ENCODE peak calls at places on chromosomes 5 and 9, in five cellular contexts. U is ovary, G is stomach, X is uterus, W is NB4. N is an unnamed sample.

GRCh38 chr5:140259509-140259908 is 43.4 kb downstream of the PFDN1 start:
- DNase-seq in G (no peak), U (no peak), W (no peak), X (no peak), N (no peak)

GRCh38 chr5:174418809-174419522 is 305.4 kb upstream of the MSX2 start:
- DNase-seq in G (no peak), U (no peak), X (no peak), W (peak; percentile 6), N (no peak)

GRCh38 chr5:140575309-140575708 is 10.7 kb downstream of the SLC35A4 start:
- DNase-seq in G (peak; percentile 55), U (no peak), W (peak; percentile 63), X (no peak), N (no peak)

GRCh38 chr9:85569988-85570387 is 171.8 kb downstream of the AGTPBP1 start:
- DNase-seq in W (no peak), G (no peak), X (no peak), U (no peak), N (no peak)

GRCh38 chr5:33781286-33781685 is 110.5 kb downstream of the ADAMTS12 start:
- DNase-seq in G (no peak), U (no peak), W (no peak), X (no peak), N (no peak)

GRCh38 chr5:124193371-124193789 is 553.1 kb downstream of the ZNF608 start:
- DNase-seq in W (no peak), U (no peak), G (no peak), X (no peak), N (no peak)

GRCh38 chr5:111551120-111551519 is 38.8 kb upstream of the STARD4 start:
- DNase-seq in X (no peak), G (no peak), U (no peak), W (no peak), N (no peak)

GRCh38 chr5:55492449-55492848 is 42.3 kb downstream of the PLPP1 start:
- DNase-seq in W (no peak), X (no peak), U (no peak), G (no peak), N (no peak)

GRCh38 chr5:89844548-89844947 is 565.0 kb downstream of the CETN3 start:
- DNase-seq in U (no peak), W (no peak), G (no peak), X (no peak), N (no peak)

GRCh38 chr9:33076360-33077004 is at the start of gene SMU1:
- DNase-seq in W (peak; percentile 100), U (peak; percentile 98), G (peak; percentile 98), X (peak; percentile 98), N (peak; percentile 98)

GRCh38 chr5:15983392-15983791 is 196.2 kb downstream of the MARCHF11 start:
- DNase-seq in X (no peak), U (no peak), G (no peak), W (no peak), N (no peak)

GRCh38 chr9:16069671-16070586 is 517.1 kb downstream of the CCDC171 start:
- DNase-seq in G (no peak), U (no peak), X (no peak), W (no peak), N (no peak)

GRCh38 chr5:79236970-79237734 is 1.2 kb downstream of the JMY start:
- DNase-seq in W (peak; percentile 67), G (peak; percentile 53), U (peak; percentile 75), X (peak; percentile 28), N (peak; percentile 26)

GRCh38 chr5:42985129-42986037 is 54.7 kb downstream of the ANXA2R start:
- DNase-seq in W (peak; percentile 40), X (no peak), U (no peak), G (no peak), N (no peak)

GRCh38 chr5:78806544-78806943 is 158.0 kb upstream of the LHFPL2 start:
- DNase-seq in X (no peak), G (no peak), W (no peak), U (no peak), N (no peak)

GRCh38 chr5:56319281-56320242 is 86.4 kb upstream of the ANKRD55 start:
- DNase-seq in U (no peak), G (no peak), X (peak; percentile 74), W (peak; percentile 67), N (peak; percentile 46)

GRCh38 chr9:133377721-133378216 is 1.6 kb downstream of the STKLD1 start:
- DNase-seq in U (no peak), G (no peak), X (peak; percentile 44), W (peak; percentile 45), N (no peak)

GRCh38 chr9:8856686-8857329 is 1057.2 kb upstream of the DMAC1 start:
- DNase-seq in X (no peak), U (no peak), W (no peak), G (no peak), N (no peak)

GRCh38 chr9:124621371-124622328 is 114.5 kb upstream of the NR5A1 start:
- DNase-seq in G (no peak), W (peak; percentile 19), X (no peak), U (no peak), N (no peak)

GRCh38 chr5:80215523-80215922 is 40.3 kb downstream of the SERINC5 start:
- DNase-seq in G (no peak), U (no peak), W (peak; percentile 29), X (no peak), N (no peak)

GRCh38 chr5:178371362-178372090 is 138.9 kb upstream of the PHYKPL start:
- DNase-seq in G (no peak), U (no peak), W (no peak), X (no peak), N (peak; percentile 9)

GRCh38 chr5:125478599-125478998 is 732.2 kb upstream of the ZNF608 start:
- DNase-seq in X (no peak), W (no peak), G (peak; percentile 35), U (no peak), N (no peak)

GRCh38 chr9:1927546-1927945 is 87.6 kb upstream of the SMARCA2 start:
- DNase-seq in U (no peak), G (no peak), X (no peak), W (no peak), N (no peak)

GRCh38 chr5:44875661-44876250 is 67.0 kb downstream of the MRPS30 start:
- DNase-seq in W (peak; percentile 15), G (no peak), U (no peak), X (no peak), N (no peak)

GRCh38 chr9:5608298-5609254 is 20.3 kb upstream of the RIC1 start:
- DNase-seq in G (no peak), X (no peak), W (peak; percentile 60), U (no peak), N (no peak)

GRCh38 chr9:12719431-12719830 is 26.2 kb downstream of the TYRP1 start:
- DNase-seq in X (no peak), W (peak; percentile 41), G (no peak), U (no peak), N (no peak)

GRCh38 chr5:143979044-143979690 is 167.2 kb downstream of the HMHB1 start:
- DNase-seq in U (no peak), W (no peak), G (no peak), X (no peak), N (no peak)

GRCh38 chr9:76023715-76024195 is 133.3 kb downstream of the PCSK5 start:
- DNase-seq in X (no peak), U (no peak), G (no peak), W (no peak), N (no peak)

GRCh38 chr9:108444400-108445358 is 411.1 kb downstream of the ACTL7B start:
- DNase-seq in W (no peak), X (peak; percentile 44), G (no peak), U (no peak), N (no peak)

GRCh38 chr9:133604214-133604613 is 5.0 kb downstream of the FAM163B start:
- DNase-seq in G (no peak), X (no peak), W (peak; percentile 41), U (no peak), N (no peak)

GRCh38 chr9:124517600-124517999 is 10.4 kb upstream of the NR5A1 start:
- DNase-seq in U (no peak), X (no peak), W (no peak), G (no peak), N (no peak)

GRCh38 chr5:120677481-120677880 is 213.4 kb downstream of the PRR16 start:
- DNase-seq in G (no peak), U (no peak), W (no peak), X (no peak), N (no peak)

GRCh38 chr5:132428811-132429440 is 59.4 kb downstream of the SLC22A5 start:
- DNase-seq in G (no peak), W (no peak), X (no peak), U (no peak), N (peak; percentile 12)

GRCh38 chr9:109789582-109790360 is 9.8 kb downstream of the PALM2AKAP2 start:
- DNase-seq in X (no peak), G (no peak), W (no peak), U (no peak), N (no peak)

GRCh38 chr9:121285835-121286687 is 18.1 kb downstream of the GSN start:
- DNase-seq in X (peak; percentile 84), G (peak; percentile 44), W (peak; percentile 26), U (peak; percentile 80), N (peak; percentile 89)
- TF ChIP-seq POLR2A in X (peak; percentile 18), G (no peak), W (no peak), U (peak; percentile 29), N (peak; percentile 42)

GRCh38 chr5:123097483-123097870 is 8.4 kb downstream of the PRDM6 start:
- DNase-seq in W (no peak), G (no peak), U (no peak), X (no peak), N (no peak)
- H3K4me3 ChIP-seq in W (no peak overlapping the region), G (no peak overlapping the region), U (no peak overlapping the region), X (no peak overlapping the region), N (no peak overlapping the region)

DNA sequence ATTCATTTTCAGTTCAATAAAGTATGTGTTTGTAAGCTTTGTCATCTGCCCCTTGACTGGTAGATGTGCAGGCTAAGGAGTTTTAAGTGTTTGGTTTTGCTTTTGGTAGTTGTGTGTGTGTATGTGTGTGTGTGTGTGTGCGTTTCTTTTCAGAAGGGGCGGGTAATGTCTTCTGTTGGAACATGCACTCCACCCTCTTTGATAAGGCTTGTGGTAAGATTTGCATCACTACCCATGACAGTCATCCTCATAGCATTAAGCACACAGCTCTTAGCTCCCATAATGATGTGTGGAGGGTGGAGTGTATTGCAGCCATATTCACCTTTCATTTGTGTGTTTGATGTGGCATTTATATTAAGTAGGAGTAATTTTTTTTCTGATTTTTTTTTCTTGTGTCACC is 92.0 kb upstream of the FSD1L start:
- DNase-seq in W (no peak), G (no peak), X (no peak), U (no peak), N (no peak)
- TF ChIP-seq POLR2A in W (no peak), G (no peak), X (no peak), U (no peak), N (no peak)

DNA sequence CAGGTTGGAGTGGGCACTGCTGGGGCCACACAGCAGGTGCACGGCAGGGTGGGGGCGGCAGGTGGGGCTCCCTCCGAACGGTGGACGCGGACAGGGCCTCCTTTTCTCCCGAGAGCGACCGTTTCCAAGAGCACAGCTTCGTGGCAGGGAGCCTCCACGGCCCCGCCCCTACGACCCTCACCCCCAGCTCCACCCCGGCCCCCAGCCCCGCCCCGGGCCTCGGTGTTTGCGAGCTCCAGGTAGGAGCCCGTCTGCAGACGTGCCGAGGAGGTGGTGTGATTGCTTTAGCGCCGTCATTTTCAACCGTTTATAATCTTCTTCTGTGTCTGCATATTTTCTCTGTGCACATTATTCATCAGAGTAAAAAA is 8.8 kb downstream of the GRIN1 start:
- DNase-seq in U (no peak), W (no peak), G (no peak), X (no peak), N (no peak)
- H3K4me3 ChIP-seq in U (no peak overlapping the region), W (no peak overlapping the region), G (no peak overlapping the region), X (no peak overlapping the region), N (no peak overlapping the region)